ENCODE peak calls at places on chromosomes 16 and 17, in seven cellular contexts. P is mesendoderm, G is H9, R is mesenchymal stem cell, I is IMR-90, E is H1, W is neuronal stem cell. L is an unnamed sample.

GRCh38 chr16:28820016-28820415 is 2.8 kb upstream of the ATXN2L start:
- DNase-seq in P (no peak), G (no peak), R (no peak), I (no peak), E (no peak), W (no peak), L (no peak)

GRCh38 chr17:45019177-45019711 is 32.2 kb downstream of the DCAKD start:
- DNase-seq in P (no peak), G (no peak), R (peak; percentile 53), I (peak; percentile 34), E (no peak), W (no peak), L (peak; percentile 67)

GRCh38 chr16:88782454-88783390 is 2.3 kb downstream of the PIEZO1 start:
- DNase-seq in P (no peak), G (no peak), R (peak; percentile 76), I (peak; percentile 84), E (no peak), W (no peak), L (peak; percentile 41)

GRCh38 chr17:65294184-65294719 is 157.1 kb downstream of the RGS9 start:
- DNase-seq in P (peak; percentile 92), G (peak; percentile 94), R (peak; percentile 59), I (peak; percentile 71), E (peak; percentile 77), W (peak; percentile 42), L (peak; percentile 57)

GRCh38 chr16:66751992-66752322 is 548 bp upstream of the DYNC1LI2 start:
- DNase-seq in P (no peak), G (no peak), R (no peak), I (no peak), E (no peak), W (no peak), L (no peak)

GRCh38 chr17:30363715-30364202 is 15.0 kb upstream of the CPD start:
- DNase-seq in P (no peak), G (no peak), R (peak; percentile 61), I (peak; percentile 95), E (no peak), W (no peak), L (peak; percentile 48)

GRCh38 chr16:86664518-86665318 is 86.4 kb downstream of the FOXL1 start:
- DNase-seq in P (peak; percentile 68), G (no peak), R (peak; percentile 99), I (peak; percentile 98), E (no peak), W (no peak), L (no peak)

GRCh38 chr17:13995856-13996635 is 73.3 kb upstream of the COX10 start:
- DNase-seq in P (no peak), G (no peak), R (peak; percentile 61), I (no peak), E (no peak), W (no peak), L (no peak)

GRCh38 chr16:70540994-70541393 is 17.4 kb downstream of the SF3B3 start:
- DNase-seq in P (no peak), G (no peak), R (no peak), I (no peak), E (no peak), W (no peak), L (no peak)

GRCh38 chr17:79812206-79812968 is 15.5 kb upstream of the CBX8 start:
- DNase-seq in P (no peak), G (no peak), R (no peak), I (no peak), E (peak; percentile 56), W (no peak), L (no peak)

GRCh38 chr17:51479303-51479702 is 219.0 kb downstream of the UTP18 start:
- DNase-seq in P (no peak), G (no peak), R (no peak), I (no peak), E (no peak), W (no peak), L (no peak)

GRCh38 chr17:19387921-19388521 is 1.0 kb upstream of the MFAP4 start:
- DNase-seq in P (peak; percentile 89), G (no peak), R (peak; percentile 72), I (peak; percentile 76), E (no peak), W (no peak), L (peak; percentile 85)

GRCh38 chr17:6239237-6239798 is 169.1 kb downstream of the WSCD1 start:
- DNase-seq in P (peak; percentile 25), G (peak; percentile 42), R (no peak), I (no peak), E (peak; percentile 44), W (no peak), L (no peak)

GRCh38 chr17:6548578-6549330 is 7.6 kb downstream of the PITPNM3 start:
- DNase-seq in P (no peak), G (no peak), R (no peak), I (no peak), E (no peak), W (no peak), L (no peak)

GRCh38 chr16:27437946-27438345 is 36.0 kb downstream of the IL21R start:
- DNase-seq in P (no peak), G (no peak), R (no peak), I (no peak), E (peak; percentile 17), W (no peak), L (no peak)

GRCh38 chr17:79132271-79133064 is 57.8 kb downstream of the ENGASE start:
- DNase-seq in P (no peak), G (no peak), R (no peak), I (no peak), E (no peak), W (no peak), L (no peak)

GRCh38 chr17:77700165-77700881 is 258.2 kb upstream of the TNRC6C start:
- DNase-seq in P (no peak), G (peak; percentile 24), R (no peak), I (no peak), E (peak; percentile 38), W (no peak), L (no peak)

GRCh38 chr17:81135503-81136283 is 29.6 kb upstream of the PVALEF start:
- DNase-seq in P (no peak), G (no peak), R (no peak), I (no peak), E (no peak), W (no peak), L (no peak)

GRCh38 chr16:87824991-87825841 is 44.1 kb downstream of the SLC7A5 start:
- DNase-seq in P (peak; percentile 81), G (no peak), R (no peak), I (no peak), E (no peak), W (no peak), L (no peak)

GRCh38 chr16:7206469-7206868 is 126.2 kb upstream of the RBFOX1 start:
- DNase-seq in P (no peak), G (no peak), R (no peak), I (no peak), E (no peak), W (no peak), L (no peak)

GRCh38 chr17:66548158-66548557 is 245.7 kb downstream of the PRKCA start:
- DNase-seq in P (peak; percentile 66), G (no peak), R (peak; percentile 40), I (no peak), E (no peak), W (no peak), L (no peak)

GRCh38 chr17:78705071-78705470 is 77.0 kb downstream of the CYTH1 start:
- DNase-seq in P (no peak), G (no peak), R (no peak), I (no peak), E (no peak), W (no peak), L (no peak)

GRCh38 chr17:13036776-13037175 is 18.9 kb upstream of the ELAC2 start:
- DNase-seq in P (no peak), G (no peak), R (no peak), I (peak; percentile 11), E (no peak), W (no peak), L (no peak)

GRCh38 chr17:33809748-33810147 is 445.3 kb upstream of the CCL2 start:
- DNase-seq in P (no peak), G (no peak), R (no peak), I (no peak), E (no peak), W (no peak), L (no peak)
- H2BK120ac ChIP-seq in P (no peak overlapping the region), G (no peak overlapping the region), R (no peak overlapping the region), I (no peak overlapping the region), E (no peak overlapping the region), W (no peak overlapping the region), L (no peak overlapping the region)

GRCh38 chr17:40888321-40888720 is 3.3 kb upstream of the KRT20 start:
- DNase-seq in P (no peak), G (no peak), R (no peak), I (no peak), E (no peak), W (no peak), L (no peak)

GRCh38 chr17:40883031-40883430 is 2.0 kb downstream of the KRT20 start:
- DNase-seq in P (no peak), G (no peak), R (no peak), I (no peak), E (no peak), W (no peak), L (peak; percentile 93)

GRCh38 chr17:40884708-40885512 is at the start of gene KRT20:
- DNase-seq in P (no peak), G (no peak), R (no peak), I (no peak), E (no peak), W (no peak), L (no peak)

GRCh38 chr17:40883960-40884359 is 1.1 kb downstream of the KRT20 start:
- DNase-seq in P (no peak), G (no peak), R (no peak), I (no peak), E (no peak), W (no peak), L (no peak)

DNA sequence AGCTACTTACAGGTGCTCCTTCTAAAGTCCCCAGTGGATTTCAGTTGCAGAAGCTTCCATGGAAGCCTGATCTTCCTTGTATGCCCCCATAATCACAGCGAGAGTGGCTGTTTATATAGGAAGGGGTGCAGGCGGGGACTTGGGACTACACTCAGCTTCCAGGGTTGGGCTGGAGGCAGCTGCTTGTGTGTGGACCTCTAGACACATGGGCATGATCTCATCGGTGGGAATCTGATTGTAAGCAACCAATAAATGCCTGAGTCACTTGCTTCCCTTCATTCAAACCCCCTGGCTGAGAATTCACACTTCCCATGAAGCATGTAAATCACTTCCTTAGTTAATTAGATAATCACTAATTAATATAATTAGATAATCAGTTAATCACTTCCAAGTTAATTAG is 1.0 kb upstream of the KRT20 start:
- DNase-seq in P (peak; percentile 67), G (no peak), R (peak; percentile 7), I (peak; percentile 67), E (no peak), W (no peak), L (no peak)
- H4K8ac ChIP-seq in P (no peak overlapping the region), G (no peak overlapping the region), R (no peak overlapping the region), I (no peak overlapping the region), E (no peak overlapping the region), W (no peak overlapping the region), L (no peak overlapping the region)

GRCh38 chr17:34714475-34715410 is 135.4 kb downstream of the TMEM132E start:
- DNase-seq in P (no peak), G (peak; percentile 15), R (no peak), I (no peak), E (no peak), W (no peak), L (no peak)
- H2AK5ac ChIP-seq in P (no peak overlapping the region), G (no peak overlapping the region), R (no peak overlapping the region), I (no peak overlapping the region), E (no peak overlapping the region), W (no peak overlapping the region), L (no peak overlapping the region)

DNA sequence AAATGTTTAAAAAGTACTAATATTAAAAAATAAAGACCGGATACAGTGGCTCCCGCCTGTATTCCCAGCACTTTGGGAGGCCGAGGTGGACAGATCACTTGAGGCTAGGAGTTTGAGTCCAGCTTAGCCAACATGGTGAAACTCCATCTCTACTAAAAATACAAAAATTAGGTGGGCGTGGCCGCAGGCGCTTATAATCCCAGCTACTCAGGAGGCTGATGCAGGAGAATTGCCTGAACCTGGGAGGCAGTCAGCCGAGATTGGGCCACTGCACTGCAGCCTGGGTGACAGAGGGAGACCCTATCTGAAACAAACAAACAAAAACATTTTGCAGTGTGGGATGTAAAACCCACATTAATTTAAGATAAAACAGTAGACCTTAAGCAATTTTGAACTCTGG is 11.8 kb downstream of the CDC27 start:
- DNase-seq in P (no peak), G (no peak), R (no peak), I (no peak), E (no peak), W (no peak), L (no peak)
- H2BK120ac ChIP-seq in P (no peak overlapping the region), G (no peak overlapping the region), R (no peak overlapping the region), I (no peak overlapping the region), E (no peak overlapping the region), W (no peak overlapping the region), L (no peak overlapping the region)